ENCODE peak calls at places on chromosomes 5 and 9, in seven cellular contexts. Z is AG09309; L is stimulated activated CD4-positive, alpha-beta T cell treated with anti-CD3 and anti-CD28 coated beads, Interleukin-1b, Interleukin-23, amount 100 ng/mL, for 24 hours; G is stimulated activated CD8-positive, alpha-beta memory T cell treated with anti-CD3 and anti-CD28 coated beads, Interleukin-7, amount 100 ng/mL, for 1 hour; S is left cardiac atrium; J is sigmoid colon; P is ureter. A is an unnamed sample.

GRCh38 chr5:168464641-168465040 is 21.6 kb upstream of the RARS1 start:
- DNase-seq in L (no peak), Z (no peak), S (no peak), J (no peak), P (no peak), G (no peak), A (no peak)

GRCh38 chr5:141814064-141814982 is 63.9 kb downstream of the PCDH1 start:
- DNase-seq in S (peak; percentile 46), P (no peak), Z (no peak), J (no peak), G (peak; percentile 12), L (peak; percentile 11), A (peak; percentile 83)

GRCh38 chr9:33139421-33140228 is 27.5 kb downstream of the B4GALT1 start:
- DNase-seq in P (peak; percentile 76), G (no peak), J (peak; percentile 93), L (no peak), S (peak; percentile 82), Z (peak; percentile 89), A (no peak)

GRCh38 chr5:59693492-59693891 is 200.0 kb downstream of the PDE4D start:
- DNase-seq in G (no peak), S (no peak), P (no peak), J (no peak), L (no peak), Z (no peak), A (no peak)

GRCh38 chr5:43680286-43680685 is 77.3 kb downstream of the NNT start:
- DNase-seq in L (no peak), J (no peak), P (no peak), G (no peak), S (no peak), Z (no peak), A (no peak)

GRCh38 chr5:88290801-88291200 is 22.2 kb upstream of the TMEM161B start:
- DNase-seq in G (no peak), J (no peak), L (no peak), Z (no peak), S (no peak), P (no peak), A (no peak)

GRCh38 chr5:107524111-107524510 is 146.6 kb downstream of the EFNA5 start:
- DNase-seq in L (no peak), P (no peak), J (no peak), Z (no peak), S (no peak), G (no peak), A (no peak)

GRCh38 chr5:61162832-61163567 is 732 bp upstream of the SMIM15 start:
- DNase-seq in L (no peak), S (no peak), J (no peak), P (no peak), G (no peak), Z (no peak), A (no peak)

GRCh38 chr9:76585487-76586459 is 126.8 kb downstream of the GCNT1 start:
- DNase-seq in S (no peak), J (no peak), L (no peak), G (no peak), Z (no peak), P (no peak), A (no peak)

A was measured in upper lobe of right lung.